ENCODE peak calls at places on chromosome 17, in ten cellular contexts. T is left ventricle myocardium superior, Z is GM04503, X is hepatic stellate cell, D is nucleus accumbens, G is lung, P is posterior cingulate gyrus, M is NCI-H2171, B is Ammon's horn, K is T47D. A is an unnamed sample.

GRCh38 chr17:1398028-1398427 is 2.0 kb downstream of the YWHAE start:
- DNase-seq in D (no peak), K (no peak), G (no peak), T (no peak), B (no peak), M (no peak), X (no peak), P (no peak), Z (no peak), A (no peak)

GRCh38 chr17:42414782-42415409 is 8.2 kb downstream of the CAVIN1 start:
- DNase-seq in X (no peak), K (no peak), Z (no peak), G (peak; percentile 65), D (no peak), B (no peak), T (peak; percentile 35), M (no peak), P (no peak), A (no peak)

GRCh38 chr17:28384281-28385036 is 13.0 kb downstream of the SARM1 start:
- DNase-seq in Z (no peak), M (no peak), D (no peak), X (no peak), T (peak; percentile 65), K (no peak), B (no peak), P (no peak), G (peak; percentile 84), A (peak; percentile 82)

GRCh38 chr17:58755577-58756245 is at the start of gene PPM1E:
- DNase-seq in T (peak; percentile 68), Z (no peak), X (peak; percentile 59), D (peak; percentile 12), K (peak; percentile 81), M (peak; percentile 91), G (no peak), B (peak; percentile 67), P (peak; percentile 36), A (peak; percentile 59)

GRCh38 chr17:79356839-79357447 is 253.9 kb downstream of the RBFOX3 start:
- DNase-seq in Z (no peak), X (no peak), M (no peak), B (no peak), T (no peak), P (no peak), D (no peak), G (no peak), K (no peak), A (no peak)

GRCh38 chr17:77924757-77925336 is 33.7 kb upstream of the TNRC6C start:
- DNase-seq in T (peak; percentile 78), B (peak; percentile 74), D (peak; percentile 24), K (no peak), Z (no peak), P (peak; percentile 65), G (no peak), X (peak; percentile 40), M (no peak), A (no peak)

GRCh38 chr17:6651483-6652452 is at the start of the genes C17orf100 and MED31:
- DNase-seq in D (peak; percentile 74), T (peak; percentile 97), Z (peak; percentile 62), K (peak; percentile 92), G (peak; percentile 95), B (peak; percentile 89), P (peak; percentile 97), X (peak; percentile 99), M (peak; percentile 94), A (peak; percentile 97)

GRCh38 chr17:50922107-50922506 is 56.0 kb upstream of the TOB1 start:
- DNase-seq in T (no peak), D (no peak), P (no peak), G (no peak), M (no peak), K (no peak), X (no peak), B (no peak), Z (no peak), A (no peak)

GRCh38 chr17:71959129-71959528 is 161.7 kb upstream of the SOX9 start:
- DNase-seq in P (no peak), Z (no peak), B (no peak), K (peak; percentile 20), X (peak; percentile 21), M (no peak), D (no peak), G (no peak), T (no peak), A (no peak)

GRCh38 chr17:49646391-49647255 is 31.3 kb downstream of the SPOP start:
- DNase-seq in P (no peak), G (peak; percentile 62), B (no peak), Z (no peak), M (no peak), D (no peak), T (no peak), K (no peak), X (peak; percentile 21), A (no peak)

GRCh38 chr17:8696456-8696855 is 48.2 kb downstream of the CCDC42 start:
- DNase-seq in M (no peak), K (no peak), G (no peak), X (no peak), Z (no peak), T (no peak), D (no peak), P (no peak), B (no peak), A (no peak)

GRCh38 chr17:79778504-79779087 is 648 bp downstream of the CBX2 start:
- DNase-seq in M (peak; percentile 72), P (no peak), G (no peak), B (no peak), Z (no peak), T (no peak), D (no peak), K (peak; percentile 42), X (no peak), A (no peak)

GRCh38 chr17:57689254-57689653 is 55.8 kb downstream of the CCDC182 start:
- DNase-seq in P (no peak), K (no peak), M (no peak), Z (no peak), X (no peak), D (no peak), T (no peak), G (no peak), B (no peak), A (no peak)

GRCh38 chr17:31002047-31002446 is 31.2 kb downstream of the RNF135 start:
- DNase-seq in M (no peak), X (no peak), D (no peak), B (no peak), Z (no peak), G (no peak), P (no peak), K (no peak), T (no peak), A (no peak)

GRCh38 chr17:82613283-82614094 is 34.8 kb downstream of the WDR45B start:
- DNase-seq in M (no peak), B (no peak), K (no peak), D (no peak), T (peak; percentile 74), G (no peak), Z (no peak), X (no peak), P (no peak), A (no peak)

GRCh38 chr17:7315570-7316243 is 547 bp upstream of the GPS2 start:
- DNase-seq in P (no peak), K (no peak), D (no peak), X (no peak), B (no peak), Z (no peak), M (no peak), G (no peak), T (no peak), A (no peak)

GRCh38 chr17:72259977-72260376 is 139.2 kb downstream of the SOX9 start:
- DNase-seq in M (no peak), Z (no peak), X (no peak), P (no peak), B (no peak), G (no peak), K (no peak), D (no peak), T (no peak), A (no peak)

GRCh38 chr17:15257316-15257925 is 7.7 kb downstream of the PMP22 start:
- DNase-seq in M (no peak), K (peak; percentile 37), X (peak; percentile 86), T (peak; percentile 90), Z (peak; percentile 59), G (peak; percentile 84), D (peak; percentile 92), B (peak; percentile 96), P (peak; percentile 91), A (peak; percentile 82)

GRCh38 chr17:79661292-79662041 is 50.6 kb upstream of the RBFOX3 start:
- DNase-seq in Z (no peak), T (no peak), P (no peak), X (no peak), G (no peak), D (no peak), B (no peak), K (no peak), M (no peak), A (no peak)

GRCh38 chr17:79244665-79245064 is 170.0 kb downstream of the ENGASE start:
- DNase-seq in Z (no peak), M (no peak), D (no peak), B (no peak), G (no peak), T (no peak), X (no peak), P (no peak), K (no peak), A (no peak)

GRCh38 chr17:74957935-74958549 is 14.5 kb downstream of the HID1 start:
- DNase-seq in K (peak; percentile 88), P (peak; percentile 80), X (peak; percentile 89), T (peak; percentile 86), D (no peak), Z (no peak), B (peak; percentile 60), M (peak; percentile 41), G (peak; percentile 73), A (peak; percentile 70)

GRCh38 chr17:9768381-9768934 is 22.9 kb downstream of the DHRS7C start:
- DNase-seq in X (no peak), K (peak; percentile 20), D (no peak), G (no peak), T (no peak), P (no peak), B (no peak), Z (no peak), M (no peak), A (no peak)

GRCh38 chr17:57589151-57590034 is 155.7 kb downstream of the CCDC182 start:
- DNase-seq in Z (no peak), G (no peak), M (no peak), K (no peak), X (no peak), T (no peak), P (no peak), B (no peak), D (no peak), A (no peak)

GRCh38 chr17:37740861-37741260 is 4.0 kb downstream of the HNF1B start:
- DNase-seq in B (no peak), X (no peak), T (no peak), D (no peak), P (no peak), M (no peak), G (no peak), K (no peak), Z (no peak), A (no peak)